ENCODE peak calls at places on chromosomes 3 and 15, in four cellular contexts. One of them, this sample, is unnamed.

GRCh38 chr15:72319985-72320671 is at the start of gene CELF6:
- DNase-seq in CD4-positive, CD25-positive, alpha-beta regulatory T cell: peak; percentile 73
- DNase-seq in adrenal gland: peak; percentile 97
- DNase-seq in thoracic aorta: peak; percentile 38
- DNase-seq in this sample: no peak

GRCh38 chr3:36494461-36495109 is 114.3 kb downstream of the STAC start:
- DNase-seq in CD4-positive, CD25-positive, alpha-beta regulatory T cell: no peak
- DNase-seq in adrenal gland: no peak
- DNase-seq in thoracic aorta: no peak
- DNase-seq in this sample: peak; percentile 75

GRCh38 chr3:88219138-88219792 is 69.5 kb downstream of the C3orf38 start:
- DNase-seq in CD4-positive, CD25-positive, alpha-beta regulatory T cell: no peak
- DNase-seq in adrenal gland: peak; percentile 58
- DNase-seq in thoracic aorta: no peak
- DNase-seq in this sample: no peak

GRCh38 chr3:98612996-98613517 is 19.6 kb upstream of the CPOX start:
- DNase-seq in CD4-positive, CD25-positive, alpha-beta regulatory T cell: no peak
- DNase-seq in adrenal gland: peak; percentile 54
- DNase-seq in thoracic aorta: no peak
- DNase-seq in this sample: no peak

GRCh38 chr3:6733699-6734394 is 127.1 kb upstream of the GRM7 start:
- DNase-seq in CD4-positive, CD25-positive, alpha-beta regulatory T cell: no peak
- DNase-seq in adrenal gland: no peak
- DNase-seq in thoracic aorta: no peak
- DNase-seq in this sample: no peak

GRCh38 chr3:10883478-10884234 is 67.6 kb downstream of the SLC6A11 start:
- DNase-seq in CD4-positive, CD25-positive, alpha-beta regulatory T cell: no peak
- DNase-seq in adrenal gland: no peak
- DNase-seq in thoracic aorta: no peak
- DNase-seq in this sample: no peak

GRCh38 chr3:31066999-31067398 is 172.5 kb upstream of the GADL1 start:
- DNase-seq in CD4-positive, CD25-positive, alpha-beta regulatory T cell: no peak
- DNase-seq in adrenal gland: peak; percentile 64
- DNase-seq in thoracic aorta: no peak
- DNase-seq in this sample: peak; percentile 90

GRCh38 chr3:135929670-135930069 is 35.9 kb upstream of the PPP2R3A start:
- DNase-seq in CD4-positive, CD25-positive, alpha-beta regulatory T cell: no peak
- DNase-seq in adrenal gland: peak; percentile 90
- DNase-seq in thoracic aorta: no peak
- DNase-seq in this sample: peak; percentile 57

GRCh38 chr3:10981961-10982360 is 10.6 kb upstream of the SLC6A1 start:
- DNase-seq in CD4-positive, CD25-positive, alpha-beta regulatory T cell: no peak
- DNase-seq in adrenal gland: no peak
- DNase-seq in thoracic aorta: no peak
- DNase-seq in this sample: no peak

GRCh38 chr15:92898988-92899909 is 875 bp upstream of the CHD2 start:
- DNase-seq in CD4-positive, CD25-positive, alpha-beta regulatory T cell: no peak
- DNase-seq in adrenal gland: peak; percentile 38
- DNase-seq in thoracic aorta: no peak
- DNase-seq in this sample: no peak
- H3K4me3 ChIP-seq in CD4-positive, CD25-positive, alpha-beta regulatory T cell: peak overlapping the region; percentile 100
- H3K4me3 ChIP-seq in adrenal gland: peak overlapping the region; percentile 75
- H3K4me3 ChIP-seq in thoracic aorta: peak overlapping the region; percentile 81
- H3K4me3 ChIP-seq in this sample: no peak overlapping the region

DNA sequence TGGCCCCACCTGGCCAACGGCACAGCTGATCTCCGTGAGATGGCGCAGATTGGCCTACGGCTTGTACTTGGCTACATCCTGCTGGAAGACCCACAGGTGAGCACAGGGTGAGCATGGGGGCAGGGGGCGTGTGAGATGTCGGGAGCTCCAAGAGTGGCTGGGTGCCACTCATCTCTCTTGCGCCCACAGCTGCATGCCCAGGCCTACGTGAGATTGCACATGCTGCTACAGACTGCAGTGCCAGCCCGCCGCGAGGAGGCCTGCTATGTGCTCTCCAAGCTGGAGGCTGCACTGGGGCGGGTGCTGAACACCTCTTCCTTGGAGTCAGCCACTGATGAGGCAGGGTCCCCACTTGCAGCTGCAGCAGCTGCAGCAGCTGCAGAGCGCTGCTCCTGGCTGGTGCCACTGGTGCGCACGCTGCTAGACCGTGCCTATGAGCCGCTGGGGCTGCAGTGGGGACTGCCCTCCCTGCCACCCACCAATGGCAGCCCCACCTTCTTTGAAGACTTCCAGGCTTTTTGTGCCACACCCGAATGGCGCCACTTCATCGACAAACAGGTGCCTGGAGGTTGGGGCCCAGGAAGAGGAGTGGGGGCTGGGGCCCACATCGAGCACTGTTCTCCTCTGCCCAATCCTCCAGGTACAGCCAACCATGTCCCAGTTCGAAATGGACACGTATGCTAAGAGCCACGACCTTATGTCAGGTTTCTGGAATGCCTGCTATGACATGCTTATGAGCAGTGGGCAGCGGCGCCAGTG is 22.4 kb downstream of the NBEAL2 start:
- DNase-seq in CD4-positive, CD25-positive, alpha-beta regulatory T cell: no peak
- DNase-seq in adrenal gland: no peak
- DNase-seq in thoracic aorta: no peak
- DNase-seq in this sample: no peak
- H3K36me3 ChIP-seq in CD4-positive, CD25-positive, alpha-beta regulatory T cell: peaks cover 95% of the 10 kb centered on the region
- H3K36me3 ChIP-seq in adrenal gland: peaks cover 45% of the 10 kb centered on the region
- H3K36me3 ChIP-seq in thoracic aorta: peaks cover 27% of the 10 kb centered on the region
- H3K36me3 ChIP-seq in this sample: peaks cover 8% of the 10 kb centered on the region

GRCh38 chr15:27623560-27624305 is 475.4 kb downstream of the OCA2 start:
- DNase-seq in CD4-positive, CD25-positive, alpha-beta regulatory T cell: no peak
- DNase-seq in adrenal gland: no peak
- DNase-seq in thoracic aorta: no peak
- DNase-seq in this sample: no peak
- H3K4me3 ChIP-seq in CD4-positive, CD25-positive, alpha-beta regulatory T cell: no peak overlapping the region
- H3K4me3 ChIP-seq in adrenal gland: no peak overlapping the region
- H3K4me3 ChIP-seq in thoracic aorta: no peak overlapping the region
- H3K4me3 ChIP-seq in this sample: no peak overlapping the region

GRCh38 chr15:43529141-43529540 is 11.7 kb downstream of the MAP1A start:
- DNase-seq in CD4-positive, CD25-positive, alpha-beta regulatory T cell: no peak
- DNase-seq in adrenal gland: peak; percentile 45
- DNase-seq in thoracic aorta: no peak
- DNase-seq in this sample: no peak

GRCh38 chr15:43528542-43529007 is 11.2 kb downstream of the MAP1A start:
- DNase-seq in CD4-positive, CD25-positive, alpha-beta regulatory T cell: no peak
- DNase-seq in adrenal gland: peak; percentile 44
- DNase-seq in thoracic aorta: no peak
- DNase-seq in this sample: no peak

GRCh38 chr15:43527802-43528541 is 10.6 kb downstream of the MAP1A start:
- DNase-seq in CD4-positive, CD25-positive, alpha-beta regulatory T cell: no peak
- DNase-seq in adrenal gland: peak; percentile 23
- DNase-seq in thoracic aorta: no peak
- DNase-seq in this sample: no peak

GRCh38 chr15:43529587-43530345 is 12.4 kb downstream of the MAP1A start:
- DNase-seq in CD4-positive, CD25-positive, alpha-beta regulatory T cell: no peak
- DNase-seq in adrenal gland: peak; percentile 41
- DNase-seq in thoracic aorta: no peak
- DNase-seq in this sample: no peak

GRCh38 chr15:43531018-43531667 is 13.7 kb downstream of the MAP1A start:
- DNase-seq in CD4-positive, CD25-positive, alpha-beta regulatory T cell: no peak
- DNase-seq in adrenal gland: peak; percentile 48
- DNase-seq in thoracic aorta: no peak
- DNase-seq in this sample: no peak
- H3K36me3 ChIP-seq in CD4-positive, CD25-positive, alpha-beta regulatory T cell: peaks cover 12% of the 10 kb centered on the region
- H3K36me3 ChIP-seq in adrenal gland: peaks cover 19% of the 10 kb centered on the region
- H3K36me3 ChIP-seq in thoracic aorta: no peaks in the 10 kb centered on the region
- H3K36me3 ChIP-seq in this sample: peaks cover 16% of the 10 kb centered on the region

DNA sequence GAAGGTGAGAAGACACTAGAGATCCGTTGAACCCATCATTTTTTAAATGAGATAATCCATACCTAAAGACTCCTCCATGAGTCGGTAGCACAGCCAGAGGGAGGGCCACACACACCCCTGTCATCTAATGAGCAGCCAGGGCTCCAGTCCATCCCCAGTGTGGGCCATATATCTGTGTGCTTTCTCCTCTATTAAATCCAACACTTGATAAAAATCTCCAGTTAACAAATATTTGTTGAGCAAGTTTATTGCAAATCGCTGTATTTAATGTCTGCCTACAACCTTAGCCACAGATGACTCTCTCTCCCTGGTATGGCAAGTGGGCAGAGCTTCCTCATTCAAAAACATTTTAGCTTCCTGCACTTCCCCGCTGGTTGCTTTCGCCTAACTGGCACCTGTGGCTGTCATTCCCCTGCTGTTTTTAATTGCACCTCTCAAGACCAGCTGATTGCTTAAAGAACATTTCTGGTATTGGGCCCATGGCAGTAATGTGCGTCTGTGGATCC is 82.8 kb downstream of the SMAD3 start:
- DNase-seq in CD4-positive, CD25-positive, alpha-beta regulatory T cell: no peak
- DNase-seq in adrenal gland: no peak
- DNase-seq in thoracic aorta: no peak
- DNase-seq in this sample: peak; percentile 73
- H3K4me3 ChIP-seq in CD4-positive, CD25-positive, alpha-beta regulatory T cell: peak overlapping the region; percentile 8
- H3K4me3 ChIP-seq in adrenal gland: no peak overlapping the region
- H3K4me3 ChIP-seq in thoracic aorta: no peak overlapping the region
- H3K4me3 ChIP-seq in this sample: no peak overlapping the region

GRCh38 chr15:44588541-44588940 is 51.6 kb downstream of the EIF3J start:
- DNase-seq in CD4-positive, CD25-positive, alpha-beta regulatory T cell: no peak
- DNase-seq in adrenal gland: no peak
- DNase-seq in thoracic aorta: no peak
- DNase-seq in this sample: no peak
- H3K36me3 ChIP-seq in CD4-positive, CD25-positive, alpha-beta regulatory T cell: peaks cover 80% of the 10 kb centered on the region
- H3K36me3 ChIP-seq in adrenal gland: peaks cover 83% of the 10 kb centered on the region
- H3K36me3 ChIP-seq in thoracic aorta: peaks cover 50% of the 10 kb centered on the region
- H3K36me3 ChIP-seq in this sample: peaks cover 11% of the 10 kb centered on the region

GRCh38 chr3:177464392-177465225 is 267.3 kb upstream of the TBL1XR1 start:
- DNase-seq in CD4-positive, CD25-positive, alpha-beta regulatory T cell: no peak
- DNase-seq in adrenal gland: no peak
- DNase-seq in thoracic aorta: no peak
- DNase-seq in this sample: no peak

GRCh38 chr3:177466076-177466475 is 268.8 kb upstream of the TBL1XR1 start:
- DNase-seq in CD4-positive, CD25-positive, alpha-beta regulatory T cell: no peak
- DNase-seq in adrenal gland: no peak
- DNase-seq in thoracic aorta: no peak
- DNase-seq in this sample: no peak

GRCh38 chr3:177467268-177467985 is 270.1 kb upstream of the TBL1XR1 start:
- DNase-seq in CD4-positive, CD25-positive, alpha-beta regulatory T cell: no peak
- DNase-seq in adrenal gland: no peak
- DNase-seq in thoracic aorta: no peak
- DNase-seq in this sample: no peak

GRCh38 chr3:177465243-177465642 is 268.0 kb upstream of the TBL1XR1 start:
- DNase-seq in CD4-positive, CD25-positive, alpha-beta regulatory T cell: no peak
- DNase-seq in adrenal gland: no peak
- DNase-seq in thoracic aorta: no peak
- DNase-seq in this sample: no peak

DNA sequence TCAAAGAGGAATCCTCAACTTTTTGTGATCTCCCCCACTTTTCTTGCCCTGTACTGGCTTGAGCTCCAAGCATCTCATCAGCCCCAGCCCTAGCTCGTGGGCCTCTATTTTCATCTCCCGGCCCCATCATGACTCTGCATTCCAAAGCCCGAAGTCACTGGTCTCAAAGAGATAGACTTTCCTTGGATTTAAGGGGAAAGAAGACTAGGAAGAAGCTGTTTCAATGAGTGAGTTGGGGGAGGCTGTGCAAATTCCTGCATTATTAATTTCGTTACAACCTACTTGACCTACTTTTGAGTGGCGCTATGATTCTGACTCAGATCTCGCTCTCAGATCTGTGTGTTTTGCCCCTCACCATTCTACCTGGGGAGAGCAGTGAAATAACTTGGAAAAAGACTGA is 266.6 kb upstream of the TBL1XR1 start:
- DNase-seq in CD4-positive, CD25-positive, alpha-beta regulatory T cell: no peak
- DNase-seq in adrenal gland: no peak
- DNase-seq in thoracic aorta: no peak
- DNase-seq in this sample: no peak
- H3K4me3 ChIP-seq in CD4-positive, CD25-positive, alpha-beta regulatory T cell: peak overlapping the region; percentile 42
- H3K4me3 ChIP-seq in adrenal gland: no peak overlapping the region
- H3K4me3 ChIP-seq in thoracic aorta: no peak overlapping the region
- H3K4me3 ChIP-seq in this sample: no peak overlapping the region